ENCODE peak calls at places on chromosomes 6 and 20, in four cellular contexts. K is fibroblast of lung, J is ascending aorta, Y is AG04450. A is an unnamed sample. For H3K9me3, the result is how much of the 10 kb centered on the place peaks cover.

GRCh38 chr6:39298061-39298460 is 16.2 kb downstream of the KCNK17 start:
- DNase-seq in Y (no peak), J (no peak), K (no peak), A (no peak)

GRCh38 chr20:50843331-50844276 is 48.7 kb downstream of the BCAS4 start:
- DNase-seq in Y (no peak), J (no peak), K (no peak), A (no peak)

GRCh38 chr20:58719971-58720371 is 27.4 kb downstream of the NPEPL1 start:
- DNase-seq in Y (no peak), K (no peak), J (no peak), A (no peak)

GRCh38 chr6:144820270-144820669 is 535.1 kb downstream of the UTRN start:
- DNase-seq in K (peak), Y (no peak), J (no peak), A (no peak)

GRCh38 chr6:35368038-35368887 is 25.9 kb downstream of the PPARD start:
- DNase-seq in K (peak), Y (no peak), J (no peak), A (no peak)

GRCh38 chr6:52049252-52050050 is 38.0 kb downstream of the PKHD1 start:
- DNase-seq in Y (no peak), J (no peak), K (peak), A (peak)

GRCh38 chr6:132713355-132714134 is at the start of gene VNN1:
- DNase-seq in Y (no peak), J (peak), K (no peak), A (no peak)

GRCh38 chr6:68636710-68637470 is 1.8 kb downstream of the ADGRB3 start:
- DNase-seq in Y (no peak), J (no peak), K (no peak), A (no peak)

GRCh38 chr6:156848533-156848932 is 71.4 kb downstream of the ARID1B start:
- DNase-seq in K (peak), J (no peak), Y (no peak), A (peak)

GRCh38 chr6:158506577-158506976 is 53.3 kb upstream of the TMEM181 start:
- DNase-seq in K (peak), Y (no peak), J (no peak), A (peak)

GRCh38 chr6:15305909-15306308 is 60.0 kb downstream of the JARID2 start:
- DNase-seq in J (no peak), Y (no peak), K (no peak), A (no peak)

GRCh38 chr6:11258260-11259237 is 26.1 kb upstream of the NEDD9 start:
- DNase-seq in J (no peak), Y (no peak), K (peak), A (no peak)

GRCh38 chr6:132236744-132237143 is 164.5 kb downstream of the MOXD1 start:
- DNase-seq in K (peak), Y (no peak), J (no peak), A (no peak)

GRCh38 chr6:7723041-7723447 is 2.9 kb upstream of the BMP6 start:
- DNase-seq in J (peak), K (peak), Y (peak), A (peak)

GRCh38 chr6:27133281-27134227 is 113.9 kb upstream of the PRSS16 start:
- DNase-seq in Y (no peak), K (peak), J (peak), A (peak)

GRCh38 chr6:155939253-155939652 is 483.6 kb upstream of the NOX3 start:
- DNase-seq in J (no peak), Y (no peak), K (no peak), A (no peak)

GRCh38 chr6:6825153-6825847 is 236.8 kb downstream of the LY86 start:
- DNase-seq in Y (no peak), J (no peak), K (no peak), A (no peak)

GRCh38 chr6:10793035-10793434 is 45.3 kb downstream of the MAK start:
- DNase-seq in J (no peak), Y (no peak), K (no peak), A (no peak)

GRCh38 chr6:47663462-47664216 is 34.7 kb upstream of the ADGRF4 start:
- DNase-seq in K (peak), Y (no peak), J (no peak), A (no peak)

GRCh38 chr6:87699576-87699975 is 2.5 kb downstream of the AKIRIN2 start:
- DNase-seq in Y (no peak), J (no peak), K (no peak), A (no peak)

GRCh38 chr6:6697620-6698019 is 109.1 kb downstream of the LY86 start:
- DNase-seq in J (no peak), Y (no peak), K (no peak), A (no peak)

GRCh38 chr20:32445539-32446273 is 87.6 kb downstream of the ASXL1 start:
- DNase-seq in J (no peak), K (no peak), Y (no peak), A (peak)

GRCh38 chr6:137311940-137312339 is 92.8 kb upstream of the IFNGR1 start:
- DNase-seq in J (no peak), K (no peak), Y (no peak), A (no peak)

GRCh38 chr6:52499026-52499425 is 77.8 kb downstream of the TRAM2 start:
- DNase-seq in Y (no peak), K (peak), J (no peak), A (no peak)

GRCh38 chr20:47464380-47465101 is 37.1 kb upstream of the NCOA3 start:
- DNase-seq in K (peak), J (peak), Y (peak), A (peak)

GRCh38 chr6:144077881-144078280 is 17.5 kb downstream of the SF3B5 start:
- DNase-seq in K (no peak), J (no peak), Y (no peak), A (no peak)

GRCh38 chr20:17947474-17947815 is 21.1 kb downstream of the SNX5 start:
- DNase-seq in K (no peak), J (no peak), Y (no peak), A (no peak)

GRCh38 chr6:85506441-85507093 is 56.7 kb downstream of the NT5E start:
- DNase-seq in J (no peak), K (no peak), Y (no peak), A (no peak)

GRCh38 chr20:3815703-3816315 is 4.5 kb upstream of the AP5S1 start:
- DNase-seq in K (no peak), J (no peak), Y (no peak), A (no peak)

GRCh38 chr20:21182832-21183563 is 57.1 kb downstream of the KIZ start:
- DNase-seq in Y (peak), J (no peak), K (peak), A (no peak)

GRCh38 chr20:37695684-37696342 is 2.0 kb downstream of the CTNNBL1 start:
- DNase-seq in J (no peak), Y (no peak), K (no peak), A (no peak)

GRCh38 chr20:47354710-47355488 is 1.6 kb downstream of the ZMYND8 start:
- DNase-seq in J (no peak), K (peak), Y (no peak), A (no peak)

GRCh38 chr20:8568068-8568467 is 436.0 kb downstream of the PLCB1 start:
- DNase-seq in Y (no peak), J (no peak), K (peak), A (no peak)

GRCh38 chr20:19260412-19261090 is 48.1 kb downstream of the SLC24A3 start:
- DNase-seq in J (no peak), K (no peak), Y (no peak), A (no peak)

GRCh38 chr6:131062245-131063027 is 609 bp downstream of the EPB41L2 start:
- DNase-seq in K (no peak), Y (no peak), J (no peak), A (peak)

GRCh38 chr6:33091957-33092356 is 16.2 kb downstream of the HLA-DPB1 start:
- DNase-seq in K (no peak), Y (no peak), J (no peak), A (peak)

GRCh38 chr20:51884561-51884960 is 82.2 kb upstream of the SALL4 start:
- DNase-seq in K (peak), Y (no peak), J (no peak), A (no peak)

DNA sequence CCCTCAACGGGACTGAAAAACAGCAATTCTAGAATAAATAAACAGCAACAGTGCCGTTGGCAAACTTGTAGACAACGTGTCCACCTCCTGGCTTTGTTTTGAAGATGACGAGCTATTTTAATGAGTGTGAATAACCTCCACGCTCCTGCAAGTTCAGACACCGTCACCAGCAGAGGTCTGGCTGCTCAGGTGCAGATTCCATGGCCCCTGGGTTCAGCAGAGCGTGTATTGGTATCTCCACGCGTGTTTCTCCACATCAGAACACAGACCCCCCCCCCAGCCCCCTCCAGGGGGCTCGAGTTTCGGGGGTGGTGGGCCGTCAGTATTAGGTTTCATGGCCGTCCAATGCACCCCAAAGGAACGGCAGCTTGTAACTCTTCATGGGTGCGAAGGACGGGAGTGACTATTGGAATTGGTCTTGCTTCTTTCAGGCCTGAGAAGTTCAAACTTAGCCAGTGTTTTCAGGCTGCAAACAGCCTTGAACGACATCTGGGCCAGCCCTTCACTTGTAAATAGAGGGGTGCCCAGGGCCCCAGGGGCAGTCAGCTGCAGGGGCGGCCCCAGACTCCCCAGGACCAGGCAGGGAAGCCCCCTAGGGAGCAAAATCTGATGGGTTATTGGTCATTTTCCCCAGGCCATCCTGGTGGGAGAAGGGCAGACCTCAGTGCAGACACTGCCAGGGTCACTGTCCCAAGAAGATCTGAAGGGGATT is 308.6 kb downstream of the TAF4 start:
- DNase-seq in Y (no peak), K (no peak), J (no peak), A (no peak)
- H3K4me3 ChIP-seq in Y (no peak), K (no peak), J (no peak), A (no peak)

GRCh38 chr6:169411722-169412121 is 158.1 kb upstream of the THBS2 start:
- DNase-seq in J (no peak), Y (no peak), K (no peak), A (no peak)

GRCh38 chr6:169407338-169407737 is 153.7 kb upstream of the THBS2 start:
- DNase-seq in K (no peak), Y (no peak), J (no peak), A (no peak)

GRCh38 chr6:169406794-169407193 is 153.1 kb upstream of the THBS2 start:
- DNase-seq in K (no peak), Y (no peak), J (no peak), A (no peak)

GRCh38 chr6:169411296-169411695 is 157.7 kb upstream of the THBS2 start:
- DNase-seq in K (no peak), Y (no peak), J (no peak), A (no peak)

DNA sequence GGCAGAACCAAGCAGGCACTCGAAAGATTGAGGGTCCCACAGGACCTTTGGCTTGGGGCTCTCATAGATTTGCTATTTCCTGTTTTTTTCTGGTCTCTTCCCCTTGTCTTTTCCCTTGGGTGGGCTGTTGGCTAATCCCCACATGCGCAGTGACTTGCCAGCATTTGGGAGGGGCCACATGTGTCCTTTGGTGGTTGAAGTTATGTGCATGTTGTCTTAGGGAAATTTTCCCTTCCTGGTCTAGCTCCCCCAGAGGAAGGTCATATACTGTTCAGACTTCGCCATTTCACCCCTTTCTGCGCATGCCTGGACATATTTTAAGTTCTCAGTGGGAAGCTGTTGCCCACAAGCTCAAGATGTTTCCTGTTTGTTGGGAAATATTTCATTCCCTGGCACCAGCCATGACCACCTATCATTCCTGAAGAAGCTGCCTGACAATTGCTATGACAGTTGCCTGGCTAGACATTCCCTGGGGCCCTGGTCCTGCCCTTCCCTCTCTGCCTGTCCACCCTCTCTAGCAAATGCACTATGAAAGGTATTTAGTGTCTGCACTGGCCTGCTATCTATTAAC is 156.2 kb upstream of the THBS2 start:
- DNase-seq in K (no peak), J (no peak), Y (no peak), A (no peak)
- H3K9me3 ChIP-seq in K (under half), J (under half), Y (under half), A (under half)

DNA sequence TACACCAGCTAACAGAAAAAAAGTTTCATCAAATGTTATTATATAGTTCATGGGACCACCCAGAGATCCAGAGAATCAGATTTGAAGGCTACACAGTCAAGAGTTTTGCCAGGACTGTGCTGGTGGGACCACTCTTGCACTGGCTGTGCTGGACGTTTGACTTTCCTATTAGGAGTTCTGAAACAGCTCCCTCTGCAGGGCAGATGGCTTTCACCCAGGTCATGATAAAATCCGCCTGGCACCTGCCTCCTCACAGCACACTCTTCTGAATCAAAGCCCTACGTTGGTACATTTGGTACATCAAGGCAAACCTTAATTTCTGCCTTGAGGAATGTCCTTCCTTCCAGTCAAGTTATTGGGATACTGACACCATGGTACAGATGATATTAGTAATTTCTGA is 302.1 kb downstream of the ZNF217 start:
- DNase-seq in Y (no peak), J (no peak), K (no peak), A (peak)
- TF ChIP-seq CTCF in Y (no peak), J (no peak), K (no peak), A (peak)

GRCh38 chr6:74434165-74434564 is 738.2 kb downstream of the CD109 start:
- DNase-seq in K (peak), J (no peak), Y (no peak), A (no peak)

DNA sequence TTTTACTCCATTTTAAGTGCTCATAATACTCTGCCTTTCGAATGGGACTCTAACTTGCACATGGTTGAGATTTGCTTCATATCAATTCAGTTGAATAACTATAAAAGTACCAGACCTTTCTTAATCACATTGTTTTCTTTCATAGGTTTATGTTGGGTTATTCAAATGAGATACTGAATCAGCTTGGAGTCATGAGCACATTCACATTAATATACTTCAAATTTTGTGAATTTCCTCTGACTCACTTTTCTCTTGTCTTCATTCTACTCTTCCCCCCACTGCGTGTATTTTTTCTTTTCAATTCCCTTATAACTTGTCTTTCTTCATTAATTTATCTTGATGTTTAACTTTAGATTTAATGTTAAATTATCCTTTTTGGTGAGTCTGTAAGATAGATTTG is 735.9 kb downstream of the CD109 start:
- DNase-seq in K (peak), J (no peak), Y (no peak), A (no peak)
- H3K4me3 ChIP-seq in K (no peak), J (no peak), Y (no peak), A (no peak)

DNA sequence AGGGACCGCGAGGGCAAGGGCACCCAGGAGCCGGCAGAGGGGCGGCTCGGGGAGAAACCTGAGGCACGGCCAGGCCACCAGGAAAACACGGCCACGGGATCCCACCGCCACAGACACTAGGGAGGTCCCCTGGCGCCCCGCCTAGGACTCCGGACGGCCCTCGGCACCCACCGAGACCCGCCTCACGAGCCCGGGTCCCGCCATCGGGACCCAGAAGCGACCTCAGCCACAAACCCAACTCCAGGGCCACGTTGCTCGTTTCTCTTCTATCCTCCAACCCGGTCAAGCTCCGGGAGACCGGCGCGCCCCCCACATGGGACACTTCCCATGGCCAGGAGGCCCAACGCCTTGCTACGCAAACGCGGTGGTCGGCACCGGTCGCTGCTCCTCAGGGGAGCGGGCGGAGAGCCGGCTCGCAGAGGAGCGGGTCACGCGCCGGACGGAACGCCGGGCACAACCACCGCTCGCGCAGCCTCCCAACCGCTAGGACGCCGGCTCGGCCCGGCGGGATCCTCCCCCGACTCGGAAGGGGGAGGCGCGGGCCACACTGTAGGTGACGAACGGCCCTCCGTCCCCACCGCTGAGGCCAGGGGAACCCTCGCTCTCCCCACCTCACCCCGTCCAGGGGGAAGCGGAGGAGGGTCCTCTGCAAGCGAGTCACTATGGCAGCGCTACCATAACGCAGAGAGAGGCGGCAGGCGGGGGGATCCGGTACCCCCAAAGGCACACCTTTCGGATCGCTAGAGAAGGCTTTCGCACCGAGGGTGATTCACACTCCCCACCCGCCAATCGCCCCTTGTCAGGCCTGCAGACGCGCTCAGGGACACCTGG is 1514.1 kb upstream of the DEFB115 start:
- DNase-seq in J (no peak), Y (no peak), K (no peak), A (no peak)
- H3K9me3 ChIP-seq in J (under half), Y (half or more), K (under half), A (under half)

DNA sequence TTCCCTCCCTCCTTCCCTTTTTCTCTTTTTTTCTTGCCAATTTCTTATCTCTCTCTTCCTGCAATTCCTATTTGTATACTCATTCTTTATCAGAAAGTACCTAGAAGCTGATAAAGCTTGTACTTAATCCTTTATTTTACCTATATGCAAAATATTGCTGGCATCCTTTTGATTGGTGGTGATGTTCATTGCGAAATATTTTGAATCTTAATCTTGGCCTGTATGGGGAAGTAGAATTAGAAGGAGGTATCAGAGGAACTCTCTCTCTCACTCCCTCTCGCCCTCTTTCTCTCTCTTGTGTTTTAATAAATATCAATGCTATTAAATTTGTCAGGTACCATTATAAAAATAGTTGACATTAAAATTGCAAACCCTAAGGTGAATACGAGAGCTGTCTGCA is 52.8 kb downstream of the UST start:
- DNase-seq in Y (no peak), J (no peak), K (no peak), A (no peak)
- TF ChIP-seq CTCF in Y (no peak), J (no peak), K (no peak), A (no peak)